ENCODE peak calls at places on chromosomes 7 and 10, in four cellular contexts. J, T, G and P are unnamed samples. For H3K4me1, the result is how much of the 10 kb centered on the place peaks cover.

GRCh38 chr10:35835545-35835944 is 193.4 kb upstream of the FZD8 start:
- DNase-seq in J (no peak), T (no peak), G (no peak), P (no peak)

GRCh38 chr10:114393482-114393881 is 10.8 kb downstream of the AFAP1L2 start:
- DNase-seq in J (no peak), T (peak), G (no peak), P (peak)

GRCh38 chr10:31075434-31075833 is 43.8 kb upstream of the ZNF438 start:
- DNase-seq in J (no peak), T (peak), G (no peak), P (peak)

GRCh38 chr7:148702876-148703670 is 4.4 kb downstream of the CUL1 start:
- DNase-seq in J (no peak), T (peak), G (no peak), P (peak)

GRCh38 chr10:114526112-114526496 is 121.8 kb upstream of the AFAP1L2 start:
- DNase-seq in J (no peak), T (peak), G (no peak), P (no peak)

GRCh38 chr10:101188942-101189341 is 40.3 kb downstream of the LBX1 start:
- DNase-seq in J (no peak), T (no peak), G (no peak), P (no peak)

GRCh38 chr7:100604078-100604975 is 2.2 kb downstream of the PCOLCE start:
- DNase-seq in J (peak), T (peak), G (no peak), P (peak)

GRCh38 chr10:129467346-129468119 is 492 bp downstream of the MGMT start:
- DNase-seq in J (no peak), T (no peak), G (no peak), P (no peak)

GRCh38 chr10:63603709-63604445 is 82.7 kb downstream of the REEP3 start:
- DNase-seq in J (no peak), T (peak), G (no peak), P (no peak)

GRCh38 chr10:109992485-109992884 is 15.3 kb upstream of the ADD3 start:
- DNase-seq in J (no peak), T (peak), G (no peak), P (no peak)

GRCh38 chr10:70592746-70593512 is 9.6 kb downstream of the PRF1 start:
- DNase-seq in J (no peak), T (no peak), G (no peak), P (no peak)

GRCh38 chr7:1175597-1175966 is 15.6 kb upstream of the ZFAND2A start:
- DNase-seq in J (no peak), T (no peak), G (no peak), P (no peak)

GRCh38 chr10:18142151-18142550 is 1.9 kb downstream of the CACNB2 start:
- DNase-seq in J (no peak), T (no peak), G (no peak), P (no peak)

GRCh38 chr10:18137111-18137510 is 3.1 kb upstream of the CACNB2 start:
- DNase-seq in J (no peak), T (no peak), G (no peak), P (no peak)

GRCh38 chr10:18144928-18145327 is 4.7 kb downstream of the CACNB2 start:
- DNase-seq in J (peak), T (peak), G (no peak), P (no peak)

GRCh38 chr10:18140149-18140956 is at the start of gene CACNB2:
- DNase-seq in J (peak), T (peak), G (no peak), P (no peak)

DNA sequence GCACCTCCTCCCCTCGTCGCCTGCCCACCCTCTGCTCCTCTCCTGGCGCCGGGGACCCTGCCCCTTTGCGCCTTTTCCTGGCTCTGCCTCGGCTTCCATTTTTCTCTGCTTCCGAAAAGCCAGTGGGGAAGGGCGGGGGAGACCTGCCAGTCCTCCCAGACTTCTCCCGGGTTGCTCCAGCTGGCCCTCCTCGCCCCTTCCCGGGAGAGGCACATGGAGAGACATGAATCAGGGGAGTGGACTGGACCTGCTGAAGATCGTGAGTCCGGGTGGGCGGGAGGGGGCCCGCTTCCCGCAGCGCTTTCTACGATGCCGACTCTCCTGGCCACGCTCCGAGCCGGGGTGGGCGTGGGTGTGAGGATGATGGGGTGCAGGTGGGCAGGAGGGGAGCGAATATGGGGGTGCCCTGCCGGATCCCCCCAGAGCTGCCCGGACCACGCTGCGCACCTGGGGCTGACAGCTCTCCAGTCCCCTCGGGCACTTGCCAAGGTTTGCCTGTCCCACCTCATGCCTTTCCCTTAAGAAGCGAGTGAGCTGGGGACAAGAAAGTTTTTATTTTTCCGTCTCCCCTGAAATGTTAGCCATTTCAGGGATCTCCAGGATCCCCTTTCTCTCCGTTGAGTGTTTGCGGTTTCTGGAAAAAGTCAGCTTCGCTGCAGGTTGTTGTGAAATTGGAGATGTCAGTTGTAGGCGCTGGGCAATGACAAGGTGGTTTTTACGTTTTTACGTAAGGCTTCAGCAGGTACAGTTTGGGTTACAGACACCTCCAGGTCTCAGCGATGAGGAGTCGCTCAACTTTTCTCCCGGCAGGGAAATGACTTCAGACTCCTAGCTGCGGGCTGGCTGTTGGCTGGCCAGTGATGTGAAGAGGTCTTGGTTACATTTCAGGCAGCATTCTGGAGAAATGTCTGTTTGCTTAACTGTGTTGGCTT is 999 bp downstream of the CACNB2 start:
- DNase-seq in J (peak), T (peak), G (no peak), P (no peak)
- H3K27ac ChIP-seq in J (peak), T (no peak), G (no peak), P (no peak)

GRCh38 chr10:132710746-132711617 is 75.0 kb downstream of the NKX6-2 start:
- DNase-seq in J (no peak), T (no peak), G (no peak), P (no peak)
- H3K4me1 ChIP-seq in J (under half), T (under half), G (under half), P (under half)

GRCh38 chr7:88458931-88459330 is 152.2 kb upstream of the STEAP4 start:
- DNase-seq in J (no peak), T (no peak), G (no peak), P (no peak)
- TF ChIP-seq CTCF in J (no peak), T (no peak), G (no peak), P (no peak)

GRCh38 chr10:74752371-74752990 is 73.9 kb upstream of the KAT6B start:
- DNase-seq in J (no peak), T (no peak), G (no peak), P (no peak)

GRCh38 chr10:74754397-74754796 is 72.0 kb upstream of the KAT6B start:
- DNase-seq in J (no peak), T (peak), G (no peak), P (no peak)

GRCh38 chr10:74755273-74755672 is 71.1 kb upstream of the KAT6B start:
- DNase-seq in J (no peak), T (no peak), G (no peak), P (no peak)

GRCh38 chr10:74750848-74751274 is 75.5 kb upstream of the KAT6B start:
- DNase-seq in J (no peak), T (no peak), G (no peak), P (no peak)

GRCh38 chr10:74753295-74754211 is 72.8 kb upstream of the KAT6B start:
- DNase-seq in J (peak), T (peak), G (no peak), P (peak)
- H3K27ac ChIP-seq in J (peak), T (no peak), G (peak), P (no peak)

GRCh38 chr7:76291346-76292205 is 10.9 kb upstream of the HSPB1 start:
- DNase-seq in J (peak), T (peak), G (peak), P (peak)

GRCh38 chr7:76293407-76293901 is 9.0 kb upstream of the HSPB1 start:
- DNase-seq in J (peak), T (no peak), G (no peak), P (peak)

GRCh38 chr7:76292206-76292573 is 10.3 kb upstream of the HSPB1 start:
- DNase-seq in J (peak), T (peak), G (no peak), P (no peak)

GRCh38 chr7:76296743-76297740 is 5.4 kb upstream of the HSPB1 start:
- DNase-seq in J (peak), T (peak), G (no peak), P (peak)

GRCh38 chr7:76294344-76295024 is 8.0 kb upstream of the HSPB1 start:
- DNase-seq in J (peak), T (peak), G (no peak), P (peak)
- H3K4me1 ChIP-seq in J (under half), T (under half), G (under half), P (under half)

DNA sequence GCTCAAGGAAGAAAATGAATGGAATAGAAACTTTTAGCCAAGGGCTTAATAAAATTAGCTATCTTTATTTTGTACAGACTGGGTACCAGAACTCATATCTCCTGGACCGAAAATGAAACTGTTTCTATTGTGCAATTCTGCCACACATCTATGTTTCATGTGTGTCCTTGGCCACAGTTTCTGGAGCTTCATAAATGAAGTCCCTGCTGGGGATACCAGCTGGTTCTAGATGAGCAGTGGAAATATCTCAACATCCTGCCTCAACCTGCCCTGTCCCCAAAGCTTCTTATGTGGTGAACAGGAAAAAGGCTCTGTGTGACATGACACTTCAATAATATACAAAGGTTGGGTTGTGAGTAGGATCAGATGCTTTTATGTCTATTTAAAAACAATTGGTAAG is 310.1 kb upstream of the SORCS1 start:
- DNase-seq in J (no peak), T (no peak), G (no peak), P (no peak)
- TF ChIP-seq CTCF in J (no peak), T (no peak), G (no peak), P (no peak)

GRCh38 chr10:94355841-94356240 is 6.9 kb downstream of the NOC3L start:
- DNase-seq in J (no peak), T (no peak), G (no peak), P (no peak)

GRCh38 chr10:94362360-94363250 is at the start of gene NOC3L:
- DNase-seq in J (peak), T (peak), G (peak), P (peak)

GRCh38 chr10:94357193-94357592 is 5.5 kb downstream of the NOC3L start:
- DNase-seq in J (no peak), T (no peak), G (no peak), P (no peak)

GRCh38 chr10:94361161-94361794 is 1.5 kb downstream of the NOC3L start:
- DNase-seq in J (no peak), T (peak), G (no peak), P (peak)

DNA sequence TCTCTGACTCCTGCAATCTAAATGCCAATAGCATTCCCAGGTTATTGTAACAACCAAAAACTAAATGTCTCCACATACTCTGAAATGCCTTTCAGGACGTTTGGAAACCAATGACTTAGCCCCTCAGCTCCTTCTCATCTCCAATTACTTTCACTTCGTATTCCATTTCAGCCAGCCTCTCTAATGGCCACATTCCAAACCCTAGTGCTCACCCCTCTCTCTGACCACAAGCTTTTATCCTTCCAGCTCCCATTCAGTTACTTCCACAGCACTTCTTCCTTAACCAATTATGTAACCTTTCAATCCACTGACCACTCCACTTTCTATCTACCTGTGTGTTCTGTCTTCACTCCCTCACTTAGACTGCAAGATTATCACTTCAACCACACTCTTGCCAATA is 4.3 kb downstream of the NOC3L start:
- DNase-seq in J (no peak), T (peak), G (no peak), P (peak)
- H3K27ac ChIP-seq in J (no peak), T (peak), G (peak), P (no peak)

GRCh38 chr7:16814987-16815386 is 10.2 kb upstream of the AGR2 start:
- DNase-seq in J (no peak), T (no peak), G (no peak), P (no peak)
- H3K4me1 ChIP-seq in J (under half), T (under half), G (under half), P (under half)

DNA sequence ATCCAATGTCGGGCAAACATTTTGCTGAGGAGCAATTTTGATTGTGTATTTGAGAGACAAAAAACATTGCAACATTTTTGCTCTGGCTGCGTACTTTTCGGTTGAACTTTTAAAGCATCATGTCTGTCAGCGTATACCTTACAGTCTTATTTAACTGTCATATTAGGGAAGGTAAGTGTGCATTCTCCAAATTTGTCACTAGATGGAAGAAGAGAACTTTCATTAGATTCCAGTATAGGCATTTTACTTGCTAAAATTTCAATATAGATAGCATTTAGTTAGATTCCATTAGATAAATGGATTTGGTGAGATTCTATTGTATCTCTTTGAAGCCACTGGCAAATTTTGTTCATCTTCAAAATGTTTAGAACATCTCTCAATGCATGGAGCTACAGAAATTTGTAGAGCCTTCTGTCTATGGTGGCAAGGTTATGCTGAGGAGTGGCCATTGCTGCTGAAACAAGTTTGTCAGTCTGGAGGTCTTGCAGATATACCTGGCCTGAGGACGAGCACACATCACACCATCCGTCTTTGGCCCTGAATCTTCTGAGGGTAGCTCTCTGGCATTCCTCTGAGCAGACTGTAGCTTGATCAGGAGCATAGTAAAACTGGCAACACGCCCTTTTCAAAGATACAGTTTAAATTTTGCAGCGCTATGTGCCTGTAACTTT is 437.5 kb upstream of the MBL2 start:
- DNase-seq in J (no peak), T (peak), G (no peak), P (peak)
- TF ChIP-seq CTCF in J (no peak), T (peak), G (peak), P (peak)